ENCODE peak calls at places on chromosomes 3 and 15, in ten cellular contexts. A is B cell, C is uterus, I is NB4, W is neural progenitor cell, G is GM12865, H is body of pancreas, N is coronary artery, F is fibroblast of pulmonary artery, V is heart right ventricle. Z is an unnamed sample.

GRCh38 chr3:70312336-70312735 is at the start of gene MDFIC2:
- DNase-seq in W (no peak), C (no peak), H (no peak), V (no peak), N (no peak), G (no peak), I (no peak), A (no peak), F (no peak), Z (no peak)

GRCh38 chr15:40050788-40051615 is 12.0 kb upstream of the SRP14 start:
- DNase-seq in W (peak), H (no peak), C (no peak), I (peak), A (no peak), N (peak), F (no peak), G (no peak), V (no peak), Z (no peak)

GRCh38 chr3:13824521-13825316 is 55.2 kb downstream of the WNT7A start:
- DNase-seq in G (no peak), N (no peak), A (no peak), I (no peak), F (no peak), W (no peak), V (no peak), C (no peak), H (no peak), Z (no peak)

GRCh38 chr3:197750396-197750831 is 731 bp downstream of the FYTTD1 start:
- DNase-seq in A (peak), W (peak), F (peak), I (peak), H (peak), C (peak), V (peak), N (peak), G (peak), Z (peak)

GRCh38 chr15:75620043-75620775 is 5.3 kb downstream of the SNUPN start:
- DNase-seq in G (no peak), A (no peak), I (peak), C (peak), V (peak), W (no peak), H (no peak), F (peak), N (no peak), Z (no peak)

GRCh38 chr3:139906441-139906840 is 28.5 kb upstream of the CLSTN2 start:
- DNase-seq in V (no peak), A (no peak), G (no peak), F (no peak), I (peak), H (no peak), W (no peak), C (no peak), N (no peak), Z (no peak)

GRCh38 chr3:89360155-89360554 is 252.7 kb downstream of the EPHA3 start:
- DNase-seq in I (no peak), G (no peak), A (no peak), N (no peak), H (no peak), F (no peak), W (no peak), C (no peak), V (no peak), Z (no peak)

GRCh38 chr15:74415966-74416916 is 17.5 kb downstream of the SEMA7A start:
- DNase-seq in V (no peak), N (no peak), C (no peak), H (no peak), W (no peak), A (no peak), G (no peak), I (no peak), F (no peak), Z (no peak)

GRCh38 chr15:34905047-34905446 is 64.5 kb downstream of the AQR start:
- DNase-seq in I (no peak), H (no peak), G (no peak), W (no peak), C (no peak), V (no peak), N (no peak), F (no peak), A (no peak), Z (no peak)

GRCh38 chr3:138673641-138674040 is 65.1 kb downstream of the FAIM start:
- DNase-seq in C (no peak), I (no peak), A (no peak), H (no peak), G (no peak), V (no peak), W (no peak), F (peak), N (no peak), Z (no peak)

GRCh38 chr3:150653110-150653561 is 50.0 kb downstream of the SELENOT start:
- DNase-seq in N (no peak), A (no peak), V (no peak), F (no peak), G (peak), I (no peak), H (no peak), W (no peak), C (no peak), Z (no peak)

GRCh38 chr3:107740992-107741896 is 218.5 kb downstream of the BBX start:
- DNase-seq in W (no peak), I (peak), V (no peak), N (no peak), F (peak), G (peak), H (no peak), A (no peak), C (no peak), Z (no peak)
- TF ChIP-seq CTCF in W (peak), I (no peak), V (peak), N (peak), F (peak), G (peak), H (peak), A (peak), C (peak), Z (peak)

GRCh38 chr3:186929676-186930075 is 650 bp upstream of the ST6GAL1 start:
- DNase-seq in G (no peak), N (no peak), V (no peak), F (no peak), H (no peak), A (no peak), I (no peak), W (peak), C (no peak), Z (no peak)

GRCh38 chr3:186931487-186932280 is 1.4 kb downstream of the ST6GAL1 start:
- DNase-seq in I (peak), H (peak), G (peak), F (peak), V (peak), C (peak), N (no peak), A (peak), W (peak), Z (peak)

GRCh38 chr3:186930639-186931486 is 537 bp downstream of the ST6GAL1 start:
- DNase-seq in I (peak), H (peak), V (peak), F (peak), A (peak), W (peak), C (peak), N (peak), G (peak), Z (peak)

GRCh38 chr3:186929186-186929585 is 1.1 kb upstream of the ST6GAL1 start:
- DNase-seq in I (no peak), G (no peak), N (no peak), A (no peak), V (no peak), F (no peak), C (no peak), W (no peak), H (no peak), Z (no peak)

DNA sequence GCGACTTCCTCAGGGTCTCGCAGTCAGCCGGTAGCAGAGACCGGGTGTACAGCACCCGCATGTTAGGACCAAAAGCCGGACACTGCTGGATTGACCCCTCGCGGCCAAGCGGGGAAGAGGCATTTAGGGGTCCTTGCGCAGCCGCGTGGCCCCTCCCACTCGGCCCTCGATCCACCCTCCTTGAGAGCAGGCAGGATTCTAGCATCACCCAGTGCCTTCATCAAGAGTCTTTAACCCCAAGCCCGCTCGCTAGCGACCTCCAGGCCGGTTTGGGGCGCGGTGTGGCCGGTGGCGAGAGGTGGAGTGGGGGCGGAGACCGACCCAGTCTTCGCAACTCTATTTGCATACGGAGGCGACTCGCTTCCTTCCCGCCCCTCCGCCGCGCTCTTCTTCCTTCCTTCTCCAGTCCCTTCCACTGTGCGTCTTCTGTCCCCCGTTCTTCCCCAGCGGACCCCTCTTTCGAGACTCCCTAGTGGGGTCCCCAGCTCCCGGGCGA is at the start of gene ST6GAL1:
- DNase-seq in I (peak), F (peak), H (peak), G (peak), N (peak), W (peak), A (peak), C (peak), V (peak), Z (peak)
- TF ChIP-seq CTCF in I (peak), F (peak), H (no peak), G (peak), N (no peak), W (peak), A (peak), C (peak), V (peak), Z (peak)

GRCh38 chr3:168053115-168053514 is 42.6 kb downstream of the GOLIM4 start:
- DNase-seq in F (peak), A (no peak), H (no peak), G (no peak), W (no peak), C (no peak), I (no peak), V (no peak), N (no peak), Z (no peak)
- TF ChIP-seq CTCF in F (peak), A (no peak), H (no peak), G (peak), W (no peak), C (no peak), I (no peak), V (no peak), N (no peak), Z (peak)

GRCh38 chr3:113238503-113238902 is 27.1 kb downstream of the BOC start:
- DNase-seq in A (no peak), N (no peak), G (no peak), C (no peak), H (no peak), I (no peak), W (no peak), F (no peak), V (no peak), Z (no peak)
- TF ChIP-seq CTCF in A (no peak), N (no peak), G (no peak), C (no peak), H (no peak), I (no peak), W (no peak), F (no peak), V (no peak), Z (no peak)

GRCh38 chr3:74139648-74140047 is 474.8 kb downstream of the CNTN3 start:
- DNase-seq in V (no peak), G (no peak), F (no peak), I (no peak), C (no peak), W (peak), H (no peak), N (no peak), A (no peak), Z (no peak)
- TF ChIP-seq CTCF in V (no peak), G (no peak), F (no peak), I (peak), C (no peak), W (peak), H (no peak), N (no peak), A (no peak), Z (no peak)

GRCh38 chr3:168622795-168623194 is 527.1 kb upstream of the GOLIM4 start:
- DNase-seq in I (no peak), C (no peak), W (no peak), H (no peak), N (no peak), G (no peak), A (no peak), F (no peak), V (peak), Z (no peak)

GRCh38 chr3:168625477-168625876 is 529.8 kb upstream of the GOLIM4 start:
- DNase-seq in I (no peak), G (no peak), N (no peak), A (no peak), H (no peak), V (no peak), W (no peak), F (no peak), C (no peak), Z (no peak)

GRCh38 chr3:168628549-168628948 is 532.8 kb upstream of the GOLIM4 start:
- DNase-seq in F (no peak), H (no peak), I (no peak), G (no peak), V (no peak), W (no peak), A (no peak), N (no peak), C (no peak), Z (no peak)

GRCh38 chr3:168624195-168624594 is 528.5 kb upstream of the GOLIM4 start:
- DNase-seq in F (no peak), H (no peak), V (no peak), I (no peak), N (no peak), A (no peak), W (no peak), C (no peak), G (no peak), Z (no peak)

GRCh38 chr3:168624892-168625291 is 529.2 kb upstream of the GOLIM4 start:
- DNase-seq in F (no peak), G (no peak), V (no peak), H (no peak), I (no peak), A (no peak), C (no peak), N (no peak), W (peak), Z (no peak)
- TF ChIP-seq CTCF in F (no peak), G (no peak), V (no peak), H (no peak), I (no peak), A (no peak), C (no peak), N (no peak), W (peak), Z (no peak)

GRCh38 chr3:33977227-33977626 is 178.8 kb downstream of the PDCD6IP start:
- DNase-seq in V (no peak), G (no peak), H (no peak), I (no peak), N (no peak), C (no peak), F (no peak), A (no peak), W (no peak), Z (no peak)

GRCh38 chr3:33975463-33975862 is 177.0 kb downstream of the PDCD6IP start:
- DNase-seq in F (peak), H (no peak), V (no peak), G (no peak), C (no peak), N (no peak), A (no peak), I (no peak), W (no peak), Z (no peak)

GRCh38 chr3:33982269-33982798 is 183.9 kb downstream of the PDCD6IP start:
- DNase-seq in H (no peak), V (no peak), G (no peak), N (no peak), W (no peak), A (no peak), C (no peak), I (no peak), F (peak), Z (no peak)

DNA sequence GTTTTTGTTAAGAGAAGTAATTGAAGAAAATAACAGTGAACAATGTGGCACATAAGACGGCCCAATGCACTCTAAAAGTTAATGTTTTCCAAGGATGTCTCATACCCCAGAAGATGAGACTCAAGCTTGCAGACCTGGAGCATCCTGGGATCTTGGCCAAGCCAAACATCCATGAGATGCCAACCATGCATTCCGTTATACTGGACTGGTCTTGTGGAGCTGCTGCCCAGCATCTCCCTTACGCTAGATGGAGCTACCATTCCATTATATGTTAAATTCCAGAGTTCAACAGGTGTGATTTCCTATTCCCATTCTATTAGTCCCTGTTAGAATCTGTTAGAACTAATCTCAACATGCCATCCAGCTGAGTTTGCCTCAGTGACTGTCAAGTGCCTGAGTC is 181.8 kb downstream of the PDCD6IP start:
- DNase-seq in W (peak), N (no peak), H (no peak), F (peak), V (no peak), G (peak), I (no peak), C (no peak), A (no peak), Z (no peak)
- TF ChIP-seq CTCF in W (peak), N (no peak), H (no peak), F (peak), V (peak), G (peak), I (no peak), C (peak), A (no peak), Z (peak)

GRCh38 chr3:131699001-131699400 is 196.2 kb upstream of the MRPL3 start:
- DNase-seq in C (no peak), F (no peak), W (no peak), H (no peak), G (no peak), N (no peak), I (no peak), A (no peak), V (no peak), Z (no peak)
- TF ChIP-seq CTCF in C (no peak), F (no peak), W (no peak), H (no peak), G (no peak), N (no peak), I (no peak), A (no peak), V (no peak), Z (no peak)

Z was measured in GM13977.